ENCODE peak calls at places on chromosomes 4 and X, in nine cellular contexts. F is GM04504; L is NCI-H1092 treated with DMSO at 0.1 percent for 48 hours; B is naive B cell; H is T-helper 2 cell; E is glomerular endothelial cell; I is NCI-H446 treated with DMSO at 0.1 percent for 48 hours; G is effector memory CD4-positive, alpha-beta T cell; V is psoas muscle. T is an unnamed sample.
A peak's percentile ranks its signal among the peaks of the same experiment; 100 is the strongest.

GRCh38 chr4:36285784-36286480 is 4.5 kb downstream of the DTHD1 start:
- DNase-seq in F (no peak), L (no peak), B (no peak), H (peak; percentile 5), E (no peak), I (no peak), G (peak; percentile 32), V (no peak), T (peak; percentile 70)

GRCh38 chrX:99371976-99372595 is 1038.0 kb downstream of the PCDH19 start:
- DNase-seq in F (no peak), L (no peak), B (no peak), H (no peak), E (no peak), I (no peak), G (no peak), V (no peak), T (no peak)

GRCh38 chr4:138494931-138495330 is 252.8 kb upstream of the SLC7A11 start:
- DNase-seq in F (peak; percentile 44), L (peak; percentile 15), B (no peak), H (no peak), E (peak; percentile 5), I (no peak), G (no peak), V (no peak), T (no peak)

GRCh38 chrX:104370089-104370488 is 115.4 kb upstream of the ESX1 start:
- DNase-seq in F (no peak), L (no peak), B (no peak), H (no peak), E (no peak), I (no peak), G (no peak), V (no peak), T (no peak)

GRCh38 chr4:165514739-165515138 is 135.9 kb downstream of the CPE start:
- DNase-seq in F (no peak), L (no peak), B (no peak), H (no peak), E (peak; percentile 60), I (no peak), G (no peak), V (no peak), T (no peak)

GRCh38 chrX:112768563-112768962 is 72.1 kb downstream of the AMOT start:
- DNase-seq in F (no peak), L (no peak), B (no peak), H (no peak), E (no peak), I (no peak), G (no peak), V (no peak), T (no peak)

GRCh38 chr4:121819216-121819980 is 4.3 kb downstream of the CCNA2 start:
- DNase-seq in F (no peak), L (no peak), B (no peak), H (no peak), E (no peak), I (no peak), G (no peak), V (no peak), T (no peak)

GRCh38 chrX:19343085-19343461 is 654 bp upstream of the PDHA1 start:
- DNase-seq in F (no peak), L (no peak), B (no peak), H (no peak), E (no peak), I (no peak), G (no peak), V (no peak), T (no peak)

GRCh38 chrX:9052081-9052480 is 18.2 kb upstream of the FAM9B start:
- DNase-seq in F (no peak), L (no peak), B (no peak), H (no peak), E (no peak), I (no peak), G (no peak), V (no peak), T (no peak)

GRCh38 chrX:154097003-154097596 is 417 bp downstream of the MECP2 start:
- DNase-seq in F (peak; percentile 28), L (peak; percentile 74), B (peak; percentile 58), H (peak; percentile 68), E (no peak), I (peak; percentile 45), G (peak; percentile 61), V (peak; percentile 81), T (peak; percentile 81)

GRCh38 chr4:2829933-2830451 is 13.7 kb upstream of the ADD1 start:
- DNase-seq in F (no peak), L (no peak), B (no peak), H (no peak), E (no peak), I (no peak), G (no peak), V (no peak), T (no peak)

GRCh38 chr4:1812720-1813119 is 19.6 kb downstream of the FGFR3 start:
- DNase-seq in F (no peak), L (no peak), B (no peak), H (no peak), E (no peak), I (no peak), G (no peak), V (no peak), T (no peak)

GRCh38 chr4:5798447-5798846 is 87.4 kb downstream of the EVC start:
- DNase-seq in F (no peak), L (no peak), B (no peak), H (no peak), E (no peak), I (no peak), G (no peak), V (no peak), T (no peak)

GRCh38 chr4:117385531-117385930 is 300.2 kb upstream of the TRAM1L1 start:
- DNase-seq in F (no peak), L (no peak), B (no peak), H (no peak), E (no peak), I (peak; percentile 32), G (no peak), V (no peak), T (no peak)

GRCh38 chrX:130916636-130917422 is 13.8 kb upstream of the ENOX2 start:
- DNase-seq in F (no peak), L (peak; percentile 36), B (peak; percentile 39), H (peak; percentile 21), E (peak; percentile 36), I (peak; percentile 1), G (peak; percentile 24), V (peak; percentile 18), T (peak; percentile 48)

GRCh38 chr4:183960021-183960420 is 54.9 kb downstream of the STOX2 start:
- DNase-seq in F (no peak), L (peak; percentile 90), B (no peak), H (no peak), E (no peak), I (peak; percentile 15), G (no peak), V (peak; percentile 43), T (no peak)

GRCh38 chr4:47617607-47618006 is 132.5 kb downstream of the ATP10D start:
- DNase-seq in F (no peak), L (no peak), B (no peak), H (no peak), E (no peak), I (no peak), G (no peak), V (no peak), T (peak; percentile 31)

GRCh38 chrX:39196192-39197102 is 395.2 kb downstream of the MID1IP1 start:
- DNase-seq in F (peak; percentile 24), L (peak; percentile 19), B (peak; percentile 42), H (peak; percentile 6), E (no peak), I (no peak), G (peak; percentile 23), V (no peak), T (peak; percentile 56)

GRCh38 chr4:69066945-69067344 is 29.3 kb upstream of the UGT2B7 start:
- DNase-seq in F (no peak), L (no peak), B (no peak), H (no peak), E (no peak), I (no peak), G (no peak), V (no peak), T (no peak)

GRCh38 chr4:32440391-32440790 is 1720.2 kb downstream of the PCDH7 start:
- DNase-seq in F (no peak), L (no peak), B (no peak), H (no peak), E (no peak), I (peak; percentile 32), G (no peak), V (no peak), T (no peak)

GRCh38 chr4:6493668-6494304 is 21.4 kb upstream of the PPP2R2C start:
- DNase-seq in F (no peak), L (peak; percentile 18), B (no peak), H (no peak), E (no peak), I (no peak), G (no peak), V (no peak), T (no peak)

GRCh38 chr4:45036677-45037076 is 310.3 kb upstream of the GNPDA2 start:
- DNase-seq in F (no peak), L (no peak), B (no peak), H (no peak), E (no peak), I (no peak), G (no peak), V (no peak), T (no peak)

GRCh38 chr4:134601706-134602105 is 400.1 kb upstream of the PABPC4L start:
- DNase-seq in F (no peak), L (no peak), B (no peak), H (no peak), E (no peak), I (no peak), G (no peak), V (no peak), T (no peak)

GRCh38 chrX:9845574-9845948 is 59.3 kb downstream of the SHROOM2 start:
- DNase-seq in F (no peak), L (no peak), B (no peak), H (no peak), E (no peak), I (no peak), G (no peak), V (no peak), T (no peak)

GRCh38 chr4:171785392-171785791 is 27.8 kb upstream of the GALNTL6 start:
- DNase-seq in F (no peak), L (no peak), B (no peak), H (no peak), E (no peak), I (no peak), G (no peak), V (no peak), T (no peak)

GRCh38 chr4:29309050-29309449 is 1411.1 kb upstream of the PCDH7 start:
- DNase-seq in F (no peak), L (no peak), B (no peak), H (no peak), E (no peak), I (no peak), G (no peak), V (no peak), T (no peak)

GRCh38 chr4:151569650-151570049 is 160.7 kb downstream of the FHIP1A start:
- DNase-seq in F (no peak), L (peak; percentile 40), B (no peak), H (no peak), E (no peak), I (no peak), G (no peak), V (no peak), T (no peak)

GRCh38 chr4:25321703-25322102 is 9.1 kb downstream of the ZCCHC4 start:
- DNase-seq in F (no peak), L (no peak), B (no peak), H (no peak), E (no peak), I (no peak), G (no peak), V (no peak), T (no peak)

GRCh38 chr4:2390146-2390545 is 28.3 kb downstream of the ZFYVE28 start:
- DNase-seq in F (no peak), L (no peak), B (no peak), H (no peak), E (no peak), I (no peak), G (no peak), V (no peak), T (no peak)

GRCh38 chr4:159258889-159259560 is 156.1 kb downstream of the RAPGEF2 start:
- DNase-seq in F (no peak), L (no peak), B (no peak), H (no peak), E (no peak), I (no peak), G (no peak), V (no peak), T (no peak)

T was measured in GM10248.